ENCODE peak calls at places on chromosomes 1 and 21, in six cellular contexts. One of them, this sample, is unnamed.

GRCh38 chr1:80531182-80531581 is 1269.6 kb upstream of the ADGRL2 start:
- DNase-seq in endothelial cell of umbilical vein: no peak
- DNase-seq in A549: no peak
- DNase-seq in HCT116: peak
- DNase-seq in H1: no peak
- DNase-seq in K562: no peak
- DNase-seq in this sample: no peak

GRCh38 chr1:221801773-221802516 is 60.1 kb upstream of the DUSP10 start:
- DNase-seq in endothelial cell of umbilical vein: no peak
- DNase-seq in A549: peak
- DNase-seq in HCT116: no peak
- DNase-seq in H1: peak
- DNase-seq in K562: no peak
- DNase-seq in this sample: no peak

GRCh38 chr1:119275145-119275929 is 93.2 kb upstream of the HAO2 start:
- DNase-seq in endothelial cell of umbilical vein: peak
- DNase-seq in A549: peak
- DNase-seq in HCT116: peak
- DNase-seq in H1: peak
- DNase-seq in K562: peak
- DNase-seq in this sample: peak

GRCh38 chr1:246567258-246568235 is 1.3 kb downstream of the CNST start:
- DNase-seq in endothelial cell of umbilical vein: peak
- DNase-seq in A549: no peak
- DNase-seq in HCT116: no peak
- DNase-seq in H1: no peak
- DNase-seq in K562: no peak
- DNase-seq in this sample: peak

GRCh38 chr1:237672748-237673147 is 218.0 kb downstream of the ZP4 start:
- DNase-seq in endothelial cell of umbilical vein: no peak
- DNase-seq in A549: no peak
- DNase-seq in HCT116: no peak
- DNase-seq in H1: no peak
- DNase-seq in K562: no peak
- DNase-seq in this sample: peak

GRCh38 chr1:77704736-77705135 is 22.3 kb upstream of the ZZZ3 start:
- DNase-seq in endothelial cell of umbilical vein: peak
- DNase-seq in A549: no peak
- DNase-seq in HCT116: no peak
- DNase-seq in H1: no peak
- DNase-seq in K562: peak
- DNase-seq in this sample: no peak

GRCh38 chr21:18711662-18712061 is 308.1 kb upstream of the TMPRSS15 start:
- DNase-seq in endothelial cell of umbilical vein: no peak
- DNase-seq in A549: no peak
- DNase-seq in HCT116: no peak
- DNase-seq in H1: no peak
- DNase-seq in K562: no peak
- DNase-seq in this sample: no peak

GRCh38 chr1:8239306-8240023 is 78.4 kb upstream of the SLC45A1 start:
- DNase-seq in endothelial cell of umbilical vein: no peak
- DNase-seq in A549: no peak
- DNase-seq in HCT116: no peak
- DNase-seq in H1: peak
- DNase-seq in K562: no peak
- DNase-seq in this sample: no peak

GRCh38 chr1:115530407-115530806 is 111.4 kb upstream of the VANGL1 start:
- DNase-seq in endothelial cell of umbilical vein: peak
- DNase-seq in A549: no peak
- DNase-seq in HCT116: no peak
- DNase-seq in H1: no peak
- DNase-seq in K562: no peak
- DNase-seq in this sample: no peak

GRCh38 chr1:50481142-50481736 is 58.0 kb upstream of the DMRTA2 start:
- DNase-seq in endothelial cell of umbilical vein: no peak
- DNase-seq in A549: no peak
- DNase-seq in HCT116: no peak
- DNase-seq in H1: no peak
- DNase-seq in K562: no peak
- DNase-seq in this sample: no peak

GRCh38 chr1:53015508-53015860 is 46.5 kb upstream of the PODN start:
- DNase-seq in endothelial cell of umbilical vein: peak
- DNase-seq in A549: no peak
- DNase-seq in HCT116: no peak
- DNase-seq in H1: no peak
- DNase-seq in K562: peak
- DNase-seq in this sample: no peak

GRCh38 chr1:172898866-172899265 is 151.9 kb downstream of the TNFSF18 start:
- DNase-seq in endothelial cell of umbilical vein: no peak
- DNase-seq in A549: no peak
- DNase-seq in HCT116: no peak
- DNase-seq in H1: no peak
- DNase-seq in K562: no peak
- DNase-seq in this sample: no peak

GRCh38 chr1:155691992-155692528 is 3.2 kb downstream of the DAP3 start:
- DNase-seq in endothelial cell of umbilical vein: no peak
- DNase-seq in A549: no peak
- DNase-seq in HCT116: no peak
- DNase-seq in H1: peak
- DNase-seq in K562: no peak
- DNase-seq in this sample: no peak

GRCh38 chr1:2174348-2175054 is 20.1 kb downstream of the FAAP20 start:
- DNase-seq in endothelial cell of umbilical vein: peak
- DNase-seq in A549: peak
- DNase-seq in HCT116: peak
- DNase-seq in H1: peak
- DNase-seq in K562: peak
- DNase-seq in this sample: peak

GRCh38 chr1:28819020-28819419 is 7.0 kb downstream of the OPRD1 start:
- DNase-seq in endothelial cell of umbilical vein: no peak
- DNase-seq in A549: no peak
- DNase-seq in HCT116: no peak
- DNase-seq in H1: no peak
- DNase-seq in K562: no peak
- DNase-seq in this sample: no peak

GRCh38 chr1:61361971-61362370 is 279.6 kb downstream of the NFIA start:
- DNase-seq in endothelial cell of umbilical vein: no peak
- DNase-seq in A549: no peak
- DNase-seq in HCT116: no peak
- DNase-seq in H1: no peak
- DNase-seq in K562: no peak
- DNase-seq in this sample: no peak

GRCh38 chr1:189662190-189662589 is 815.5 kb downstream of the BRINP3 start:
- DNase-seq in endothelial cell of umbilical vein: no peak
- DNase-seq in A549: no peak
- DNase-seq in HCT116: peak
- DNase-seq in H1: no peak
- DNase-seq in K562: no peak
- DNase-seq in this sample: peak

GRCh38 chr1:47808612-47809011 is 188.6 kb downstream of the TRABD2B start:
- DNase-seq in endothelial cell of umbilical vein: no peak
- DNase-seq in A549: no peak
- DNase-seq in HCT116: no peak
- DNase-seq in H1: no peak
- DNase-seq in K562: no peak
- DNase-seq in this sample: no peak

GRCh38 chr1:196599324-196599723 is 8.9 kb downstream of the KCNT2 start:
- DNase-seq in endothelial cell of umbilical vein: no peak
- DNase-seq in A549: no peak
- DNase-seq in HCT116: no peak
- DNase-seq in H1: no peak
- DNase-seq in K562: no peak
- DNase-seq in this sample: no peak

GRCh38 chr1:85571181-85571540 is 9.4 kb upstream of the CCN1 start:
- DNase-seq in endothelial cell of umbilical vein: no peak
- DNase-seq in A549: no peak
- DNase-seq in HCT116: no peak
- DNase-seq in H1: peak
- DNase-seq in K562: no peak
- DNase-seq in this sample: no peak

GRCh38 chr1:15153842-15154479 is 414 bp downstream of the TMEM51 start:
- DNase-seq in endothelial cell of umbilical vein: peak
- DNase-seq in A549: peak
- DNase-seq in HCT116: no peak
- DNase-seq in H1: peak
- DNase-seq in K562: peak
- DNase-seq in this sample: no peak

GRCh38 chr1:84632975-84633427 is 57.3 kb downstream of the SSX2IP start:
- DNase-seq in endothelial cell of umbilical vein: peak
- DNase-seq in A549: peak
- DNase-seq in HCT116: peak
- DNase-seq in H1: no peak
- DNase-seq in K562: no peak
- DNase-seq in this sample: no peak

GRCh38 chr1:185279571-185279970 is 37.5 kb downstream of the IVNS1ABP start:
- DNase-seq in endothelial cell of umbilical vein: no peak
- DNase-seq in A549: no peak
- DNase-seq in HCT116: no peak
- DNase-seq in H1: no peak
- DNase-seq in K562: no peak
- DNase-seq in this sample: no peak

GRCh38 chr1:101259744-101260148 is 22.9 kb downstream of the S1PR1 start:
- DNase-seq in endothelial cell of umbilical vein: peak
- DNase-seq in A549: no peak
- DNase-seq in HCT116: no peak
- DNase-seq in H1: no peak
- DNase-seq in K562: no peak
- DNase-seq in this sample: peak

GRCh38 chr1:196259291-196259690 is 348.9 kb downstream of the KCNT2 start:
- DNase-seq in endothelial cell of umbilical vein: peak
- DNase-seq in A549: no peak
- DNase-seq in HCT116: no peak
- DNase-seq in H1: no peak
- DNase-seq in K562: no peak
- DNase-seq in this sample: no peak

GRCh38 chr1:208101661-208102431 is 142.3 kb downstream of the PLXNA2 start:
- DNase-seq in endothelial cell of umbilical vein: peak
- DNase-seq in A549: no peak
- DNase-seq in HCT116: no peak
- DNase-seq in H1: no peak
- DNase-seq in K562: no peak
- DNase-seq in this sample: no peak

GRCh38 chr1:163263818-163264217 is 57.9 kb upstream of the NUF2 start:
- DNase-seq in endothelial cell of umbilical vein: no peak
- DNase-seq in A549: no peak
- DNase-seq in HCT116: no peak
- DNase-seq in H1: no peak
- DNase-seq in K562: no peak
- DNase-seq in this sample: no peak

GRCh38 chr1:6490181-6491075 is 1.0 kb downstream of the PLEKHG5 start:
- DNase-seq in endothelial cell of umbilical vein: peak
- DNase-seq in A549: peak
- DNase-seq in HCT116: peak
- DNase-seq in H1: peak
- DNase-seq in K562: peak
- DNase-seq in this sample: peak
- TF ChIP-seq CTCF in endothelial cell of umbilical vein: no peak
- TF ChIP-seq CTCF in A549: no peak
- TF ChIP-seq CTCF in HCT116: peak
- TF ChIP-seq CTCF in H1: no peak
- TF ChIP-seq CTCF in K562: no peak
- TF ChIP-seq CTCF in this sample: no peak

GRCh38 chr1:40709100-40709801 is 17.7 kb downstream of the NFYC start:
- DNase-seq in endothelial cell of umbilical vein: peak
- DNase-seq in A549: peak
- DNase-seq in HCT116: peak
- DNase-seq in H1: peak
- DNase-seq in K562: peak
- DNase-seq in this sample: peak
- TF ChIP-seq POLR2A in endothelial cell of umbilical vein: peak
- TF ChIP-seq POLR2A in A549: no peak
- TF ChIP-seq POLR2A in HCT116: no peak
- TF ChIP-seq POLR2A in H1: peak
- TF ChIP-seq POLR2A in K562: peak
- TF ChIP-seq POLR2A in this sample: peak

GRCh38 chr21:41622201-41622600 is 114.2 kb upstream of the TMPRSS2 start:
- DNase-seq in endothelial cell of umbilical vein: no peak
- DNase-seq in A549: no peak
- DNase-seq in HCT116: no peak
- DNase-seq in H1: no peak
- DNase-seq in K562: no peak
- DNase-seq in this sample: no peak

GRCh38 chr21:41620541-41620940 is 112.6 kb upstream of the TMPRSS2 start:
- DNase-seq in endothelial cell of umbilical vein: no peak
- DNase-seq in A549: no peak
- DNase-seq in HCT116: no peak
- DNase-seq in H1: no peak
- DNase-seq in K562: no peak
- DNase-seq in this sample: no peak

GRCh38 chr21:41622831-41623548 is 115.0 kb upstream of the TMPRSS2 start:
- DNase-seq in endothelial cell of umbilical vein: no peak
- DNase-seq in A549: no peak
- DNase-seq in HCT116: no peak
- DNase-seq in H1: no peak
- DNase-seq in K562: no peak
- DNase-seq in this sample: no peak

GRCh38 chr21:41621523-41621922 is 113.6 kb upstream of the TMPRSS2 start:
- DNase-seq in endothelial cell of umbilical vein: no peak
- DNase-seq in A549: no peak
- DNase-seq in HCT116: no peak
- DNase-seq in H1: no peak
- DNase-seq in K562: no peak
- DNase-seq in this sample: no peak

GRCh38 chr21:41620982-41621381 is 113.0 kb upstream of the TMPRSS2 start:
- DNase-seq in endothelial cell of umbilical vein: no peak
- DNase-seq in A549: no peak
- DNase-seq in HCT116: no peak
- DNase-seq in H1: no peak
- DNase-seq in K562: no peak
- DNase-seq in this sample: no peak
- TF ChIP-seq MAX in endothelial cell of umbilical vein: no peak
- TF ChIP-seq MAX in A549: no peak
- TF ChIP-seq MAX in HCT116: no peak
- TF ChIP-seq MAX in H1: no peak
- TF ChIP-seq MAX in K562: no peak
- TF ChIP-seq MAX in this sample: no peak

GRCh38 chr1:223774133-223774811 is 61.9 kb downstream of the CAPN2 start:
- DNase-seq in endothelial cell of umbilical vein: no peak
- DNase-seq in A549: no peak
- DNase-seq in HCT116: no peak
- DNase-seq in H1: peak
- DNase-seq in K562: no peak
- DNase-seq in this sample: no peak
- TF ChIP-seq CTCF in endothelial cell of umbilical vein: no peak
- TF ChIP-seq CTCF in A549: no peak
- TF ChIP-seq CTCF in HCT116: no peak
- TF ChIP-seq CTCF in H1: no peak
- TF ChIP-seq CTCF in K562: no peak
- TF ChIP-seq CTCF in this sample: no peak